ENCODE peak calls at places on chromosomes 4 and X, in six cellular contexts. One of them, this sample, is unnamed.

GRCh38 chr4:121950212-121950679 is 1.6 kb downstream of the TRPC3 start:
- DNase-seq in memory B cell: peak
- DNase-seq in NCI-H1105: peak
- DNase-seq in SK-MEL-5: peak
- DNase-seq in T-helper 2 cell: peak
- DNase-seq in GM19239: peak
- DNase-seq in this sample: no peak

GRCh38 chrX:118593407-118593806 is 97.8 kb downstream of the DOCK11 start:
- DNase-seq in T-helper 2 cell: no peak
- DNase-seq in NCI-H1105: no peak
- DNase-seq in memory B cell: no peak
- DNase-seq in SK-MEL-5: no peak
- DNase-seq in GM19239: no peak
- DNase-seq in this sample: no peak

GRCh38 chrX:136147320-136147901 is at the start of gene FHL1:
- DNase-seq in SK-MEL-5: peak
- DNase-seq in NCI-H1105: peak
- DNase-seq in GM19239: peak
- DNase-seq in T-helper 2 cell: peak
- DNase-seq in memory B cell: peak
- DNase-seq in this sample: peak

GRCh38 chrX:97310373-97310772 is 426.7 kb downstream of the RPA4 start:
- DNase-seq in memory B cell: no peak
- DNase-seq in NCI-H1105: no peak
- DNase-seq in GM19239: no peak
- DNase-seq in T-helper 2 cell: no peak
- DNase-seq in SK-MEL-5: peak
- DNase-seq in this sample: no peak

GRCh38 chrX:30939928-30940327 is 50.9 kb upstream of the TAB3 start:
- DNase-seq in NCI-H1105: no peak
- DNase-seq in T-helper 2 cell: no peak
- DNase-seq in GM19239: no peak
- DNase-seq in memory B cell: no peak
- DNase-seq in SK-MEL-5: no peak
- DNase-seq in this sample: no peak

GRCh38 chr4:173040200-173040599 is 128.4 kb upstream of the GALNT7 start:
- DNase-seq in NCI-H1105: no peak
- DNase-seq in T-helper 2 cell: no peak
- DNase-seq in memory B cell: no peak
- DNase-seq in GM19239: no peak
- DNase-seq in SK-MEL-5: peak
- DNase-seq in this sample: no peak

GRCh38 chr4:111641813-111642579 is 503.3 kb upstream of the FAM241A start:
- DNase-seq in NCI-H1105: peak
- DNase-seq in SK-MEL-5: peak
- DNase-seq in GM19239: peak
- DNase-seq in T-helper 2 cell: no peak
- DNase-seq in memory B cell: no peak
- DNase-seq in this sample: peak

GRCh38 chrX:18895157-18895952 is 88.6 kb downstream of the PHKA2 start:
- DNase-seq in T-helper 2 cell: no peak
- DNase-seq in GM19239: no peak
- DNase-seq in memory B cell: no peak
- DNase-seq in NCI-H1105: no peak
- DNase-seq in SK-MEL-5: peak
- DNase-seq in this sample: no peak

GRCh38 chr4:472881-473574 is 25.9 kb downstream of the ZNF721 start:
- DNase-seq in GM19239: no peak
- DNase-seq in SK-MEL-5: peak
- DNase-seq in T-helper 2 cell: no peak
- DNase-seq in NCI-H1105: no peak
- DNase-seq in memory B cell: no peak
- DNase-seq in this sample: no peak

GRCh38 chr4:10667651-10668341 is 16.8 kb downstream of the CLNK start:
- DNase-seq in T-helper 2 cell: no peak
- DNase-seq in memory B cell: no peak
- DNase-seq in GM19239: no peak
- DNase-seq in SK-MEL-5: no peak
- DNase-seq in NCI-H1105: no peak
- DNase-seq in this sample: no peak

GRCh38 chrX:24475480-24475879 is 10.4 kb downstream of the PDK3 start:
- DNase-seq in GM19239: no peak
- DNase-seq in SK-MEL-5: no peak
- DNase-seq in T-helper 2 cell: no peak
- DNase-seq in NCI-H1105: no peak
- DNase-seq in memory B cell: no peak
- DNase-seq in this sample: no peak

GRCh38 chrX:33357606-33358005 is 146.3 kb upstream of the DMD start:
- DNase-seq in T-helper 2 cell: no peak
- DNase-seq in memory B cell: no peak
- DNase-seq in SK-MEL-5: no peak
- DNase-seq in NCI-H1105: no peak
- DNase-seq in GM19239: no peak
- DNase-seq in this sample: no peak

GRCh38 chr4:78058591-78059523 is 1.7 kb downstream of the FRAS1 start:
- DNase-seq in SK-MEL-5: no peak
- DNase-seq in T-helper 2 cell: no peak
- DNase-seq in memory B cell: peak
- DNase-seq in NCI-H1105: peak
- DNase-seq in GM19239: no peak
- DNase-seq in this sample: no peak

GRCh38 chr4:40672528-40673522 is 43.2 kb upstream of the RBM47 start:
- DNase-seq in NCI-H1105: no peak
- DNase-seq in GM19239: peak
- DNase-seq in SK-MEL-5: peak
- DNase-seq in memory B cell: no peak
- DNase-seq in T-helper 2 cell: no peak
- DNase-seq in this sample: no peak

GRCh38 chr4:126137782-126138170 is 823.0 kb downstream of the FAT4 start:
- DNase-seq in SK-MEL-5: no peak
- DNase-seq in NCI-H1105: no peak
- DNase-seq in T-helper 2 cell: no peak
- DNase-seq in memory B cell: no peak
- DNase-seq in GM19239: no peak
- DNase-seq in this sample: no peak

GRCh38 chr4:19850909-19851308 is 400.8 kb upstream of the SLIT2 start:
- DNase-seq in T-helper 2 cell: no peak
- DNase-seq in GM19239: no peak
- DNase-seq in memory B cell: no peak
- DNase-seq in SK-MEL-5: no peak
- DNase-seq in NCI-H1105: no peak
- DNase-seq in this sample: no peak

GRCh38 chr4:7198440-7199128 is 6.2 kb downstream of the SORCS2 start:
- DNase-seq in memory B cell: no peak
- DNase-seq in GM19239: no peak
- DNase-seq in SK-MEL-5: no peak
- DNase-seq in NCI-H1105: no peak
- DNase-seq in T-helper 2 cell: no peak
- DNase-seq in this sample: no peak

GRCh38 chr4:7630559-7631287 is 196.0 kb upstream of the PSAPL1 start:
- DNase-seq in memory B cell: no peak
- DNase-seq in NCI-H1105: peak
- DNase-seq in SK-MEL-5: no peak
- DNase-seq in GM19239: no peak
- DNase-seq in T-helper 2 cell: no peak
- DNase-seq in this sample: no peak

GRCh38 chr4:119206178-119206577 is 6.3 kb upstream of the USP53 start:
- DNase-seq in NCI-H1105: no peak
- DNase-seq in T-helper 2 cell: no peak
- DNase-seq in memory B cell: no peak
- DNase-seq in SK-MEL-5: no peak
- DNase-seq in GM19239: no peak
- DNase-seq in this sample: no peak